ENCODE peak calls at places on chromosomes 1 and 21, in seven cellular contexts. X is upper lobe of left lung; P is colonic mucosa; J is tibial artery; C is CD4-positive, CD25-positive, alpha-beta regulatory T cell; I is lung; B is CD8-positive, alpha-beta memory T cell. G is an unnamed sample.

GRCh38 chr1:36109041-36109679 is 15.9 kb downstream of the COL8A2 start:
- DNase-seq in B (no peak), I (no peak), J (no peak), C (no peak), X (no peak), P (no peak), G (no peak)

GRCh38 chr21:37445228-37445627 is 78.7 kb downstream of the DYRK1A start:
- DNase-seq in I (no peak), J (no peak), X (no peak), P (no peak), C (no peak), B (no peak), G (no peak)

GRCh38 chr1:7902478-7903084 is 38.1 kb downstream of the TNFRSF9 start:
- DNase-seq in P (peak), J (peak), B (peak), X (peak), I (peak), C (peak), G (peak)

GRCh38 chr1:93056214-93056613 is 22.9 kb upstream of the MTF2 start:
- DNase-seq in X (no peak), J (no peak), B (no peak), C (no peak), I (no peak), P (no peak), G (no peak)

GRCh38 chr1:190168116-190168515 is 309.5 kb downstream of the BRINP3 start:
- DNase-seq in C (no peak), B (no peak), X (no peak), P (no peak), J (no peak), I (no peak), G (no peak)

GRCh38 chr21:34176442-34176841 is 103.1 kb downstream of the MRPS6 start:
- DNase-seq in P (no peak), J (no peak), I (no peak), B (no peak), C (no peak), X (no peak), G (no peak)

GRCh38 chr1:35845766-35846165 is 37.2 kb upstream of the AGO1 start:
- DNase-seq in B (no peak), P (no peak), I (no peak), X (no peak), J (no peak), C (no peak), G (no peak)

GRCh38 chr1:203380395-203381150 is 29.7 kb upstream of the FMOD start:
- DNase-seq in J (no peak), C (no peak), I (no peak), P (no peak), X (no peak), B (no peak), G (no peak)

DNA sequence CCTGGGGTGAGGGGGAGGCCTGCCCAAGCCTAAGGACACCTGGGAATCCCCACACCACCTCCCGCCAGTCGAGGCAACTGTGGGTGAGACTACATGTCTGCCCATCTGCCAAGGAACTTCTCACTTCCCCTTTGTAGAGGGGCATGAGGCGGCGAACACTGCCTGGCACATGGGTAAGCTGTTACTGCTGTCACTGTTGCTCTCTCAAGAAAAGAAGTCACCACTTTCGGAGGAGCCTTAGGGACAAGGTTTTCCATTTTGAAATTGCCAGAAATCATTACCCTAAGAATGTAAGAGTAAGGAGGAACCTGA is 23.4 kb downstream of the SLC2A1 start:
- DNase-seq in X (no peak), B (no peak), J (peak), C (no peak), P (peak), I (no peak), G (peak)
- H3K4me3 ChIP-seq in X (no peak), B (no peak), J (no peak), C (no peak), P (no peak), I (no peak), G (no peak)

GRCh38 chr1:150579955-150580642 is 689 bp upstream of the MCL1 start:
- DNase-seq in X (no peak), B (no peak), P (no peak), I (no peak), J (no peak), C (no peak), G (no peak)

GRCh38 chr1:150578278-150579109 is 916 bp downstream of the MCL1 start:
- DNase-seq in X (no peak), I (peak), C (peak), B (peak), J (peak), P (peak), G (peak)

GRCh38 chr1:150577557-150578277 is 1.7 kb downstream of the MCL1 start:
- DNase-seq in J (no peak), I (no peak), C (no peak), P (no peak), X (no peak), B (no peak), G (peak)

GRCh38 chr1:150576794-150577556 is 2.4 kb downstream of the MCL1 start:
- DNase-seq in C (no peak), J (no peak), I (no peak), P (no peak), B (no peak), X (no peak), G (no peak)

GRCh38 chr1:150579110-150579954 is at the start of gene MCL1:
- DNase-seq in P (peak), C (peak), I (peak), J (peak), B (peak), X (peak), G (peak)
- H3K4me3 ChIP-seq in P (peak), C (peak), I (peak), J (peak), B (peak), X (peak), G (peak)

DNA sequence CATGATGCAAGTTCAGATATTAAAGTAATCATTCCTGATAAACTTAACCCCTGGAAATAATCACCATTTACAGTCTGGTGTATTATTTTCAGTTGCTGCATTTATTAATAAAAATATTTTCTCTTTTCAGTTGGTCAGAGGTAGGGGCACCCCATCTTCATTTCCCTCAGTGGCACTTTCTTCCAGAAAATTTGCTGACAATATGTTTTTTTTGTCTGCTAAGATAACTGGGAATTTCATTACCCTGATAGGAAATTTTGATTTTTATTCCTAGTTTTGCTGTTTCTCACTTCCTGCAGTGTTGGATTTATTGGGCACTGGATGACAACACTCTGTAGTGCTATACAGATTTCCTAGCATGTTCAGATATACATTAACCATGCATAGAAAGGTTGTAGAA is 33.1 kb upstream of the APOBEC4 start:
- DNase-seq in X (no peak), B (no peak), J (no peak), P (no peak), C (no peak), I (no peak), G (no peak)
- H3K4me3 ChIP-seq in X (no peak), B (no peak), J (no peak), P (no peak), C (no peak), I (no peak), G (no peak)

DNA sequence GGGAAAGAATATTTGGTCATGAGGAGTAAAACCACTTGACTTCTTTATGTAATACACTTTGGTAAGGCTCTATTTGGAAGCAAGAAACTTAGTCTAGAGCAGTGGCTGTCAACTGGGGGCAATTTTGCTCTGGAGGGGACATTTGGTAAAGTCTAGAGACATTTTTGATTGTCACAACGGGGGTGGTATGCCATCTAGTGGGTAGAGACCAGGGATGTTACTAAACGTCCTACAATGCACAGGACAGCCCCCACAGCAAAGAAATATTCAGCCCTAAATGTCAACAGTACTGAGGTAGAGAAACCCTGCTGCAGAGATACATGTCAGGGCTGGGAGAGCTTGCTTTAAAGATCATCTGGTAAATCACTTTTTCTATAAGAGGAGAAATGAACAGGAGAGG is 13.5 kb downstream of the FUCA1 start:
- DNase-seq in C (no peak), J (no peak), B (no peak), X (no peak), I (no peak), P (no peak), G (no peak)
- H3K4me3 ChIP-seq in C (no peak), J (no peak), B (no peak), X (no peak), I (no peak), P (no peak), G (no peak)

GRCh38 chr1:236833593-236833992 is 38.5 kb downstream of the MTR start:
- DNase-seq in P (no peak), I (no peak), C (no peak), B (no peak), X (no peak), J (no peak), G (no peak)

GRCh38 chr1:236829085-236829484 is 34.0 kb downstream of the MTR start:
- DNase-seq in B (no peak), P (no peak), I (no peak), C (no peak), J (no peak), X (no peak), G (no peak)

GRCh38 chr1:236830560-236830959 is 35.5 kb downstream of the MTR start:
- DNase-seq in B (no peak), P (no peak), X (no peak), J (peak), I (no peak), C (no peak), G (peak)

GRCh38 chr1:236835491-236835890 is 40.4 kb downstream of the MTR start:
- DNase-seq in J (no peak), P (no peak), C (no peak), B (no peak), I (no peak), X (no peak), G (no peak)

DNA sequence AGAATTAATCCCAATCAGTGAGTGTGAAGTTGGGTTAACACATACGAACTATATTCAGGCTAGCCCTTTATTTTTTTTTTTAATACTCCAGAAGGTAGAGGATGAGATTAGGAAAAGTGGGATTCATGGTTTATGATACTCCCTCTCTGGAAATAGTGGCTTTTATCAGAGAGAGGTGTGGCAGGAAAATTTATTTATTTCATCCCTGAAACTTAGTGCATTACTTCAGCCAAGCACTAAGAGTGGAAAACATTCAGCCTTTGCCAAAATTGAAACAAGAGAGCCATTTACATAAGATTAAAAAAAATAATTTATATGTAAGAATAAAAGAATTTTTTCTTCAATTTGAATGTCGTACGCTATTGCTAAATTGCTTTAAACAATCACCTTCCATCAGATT is 35.0 kb downstream of the MTR start:
- DNase-seq in I (no peak), J (no peak), B (no peak), X (no peak), P (no peak), C (no peak), G (no peak)
- H3K4me3 ChIP-seq in I (no peak), J (no peak), B (no peak), X (no peak), P (no peak), C (no peak), G (no peak)

GRCh38 chr1:235093685-235094592 is 34.7 kb downstream of the TOMM20 start:
- DNase-seq in X (peak), P (peak), B (peak), I (peak), J (peak), C (peak), G (peak)
- H3K4me3 ChIP-seq in X (no peak), P (no peak), B (no peak), I (no peak), J (peak), C (no peak), G (no peak)

DNA sequence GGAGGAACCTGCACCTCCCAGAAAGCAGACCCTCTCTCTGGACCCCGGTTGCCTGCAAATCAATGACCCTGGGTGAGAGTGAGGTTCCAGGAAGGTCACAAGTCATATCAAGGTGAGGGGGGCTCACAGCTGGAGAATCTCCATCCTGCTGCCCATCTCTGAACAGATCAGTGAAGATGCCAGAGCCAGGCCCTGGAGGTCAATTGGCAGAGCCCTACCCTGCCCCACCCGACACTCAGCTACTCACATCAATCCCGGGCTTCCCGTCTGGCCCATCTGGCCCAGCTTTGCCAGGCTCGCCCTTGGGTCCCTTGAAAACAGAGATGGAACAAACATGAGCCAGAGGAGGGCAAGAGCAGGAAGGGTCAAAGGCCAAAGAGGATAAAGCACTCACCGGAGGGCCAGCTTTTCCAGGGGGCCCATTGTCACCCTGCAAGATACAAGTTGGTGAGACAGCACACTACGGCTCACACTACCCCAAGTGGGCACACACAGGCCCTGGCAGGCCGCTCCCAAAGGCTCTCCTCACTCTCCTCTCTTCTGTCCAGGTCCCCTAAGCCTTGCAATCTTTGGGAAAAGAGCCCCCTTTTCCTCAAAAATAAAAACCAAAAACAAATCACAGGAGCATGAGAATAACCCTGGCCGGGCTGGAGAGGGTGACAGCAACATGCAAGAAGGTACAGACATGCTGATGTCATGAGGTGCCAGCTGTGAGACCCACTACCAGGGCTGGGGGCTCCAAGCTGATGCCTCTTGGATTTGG is 2.9 kb downstream of the COL9A2 start:
- DNase-seq in P (no peak), I (no peak), C (no peak), J (no peak), X (no peak), B (no peak), G (no peak)
- H3K4me3 ChIP-seq in P (no peak), I (no peak), C (no peak), J (no peak), X (no peak), B (no peak), G (no peak)

GRCh38 chr1:166925791-166926483 is 49.4 kb downstream of the ILDR2 start:
- DNase-seq in I (no peak), B (no peak), X (no peak), C (no peak), P (no peak), J (no peak), G (no peak)

GRCh38 chr1:166924829-166925541 is 48.9 kb upstream of the TADA1 start:
- DNase-seq in J (no peak), I (no peak), C (no peak), B (no peak), P (peak), X (no peak), G (no peak)

GRCh38 chr1:166933633-166934032 is 41.7 kb downstream of the ILDR2 start:
- DNase-seq in B (no peak), P (no peak), I (no peak), J (no peak), C (no peak), X (no peak), G (no peak)

GRCh38 chr1:166933137-166933536 is 42.2 kb downstream of the ILDR2 start:
- DNase-seq in P (no peak), I (no peak), C (no peak), X (no peak), B (no peak), J (no peak), G (no peak)

DNA sequence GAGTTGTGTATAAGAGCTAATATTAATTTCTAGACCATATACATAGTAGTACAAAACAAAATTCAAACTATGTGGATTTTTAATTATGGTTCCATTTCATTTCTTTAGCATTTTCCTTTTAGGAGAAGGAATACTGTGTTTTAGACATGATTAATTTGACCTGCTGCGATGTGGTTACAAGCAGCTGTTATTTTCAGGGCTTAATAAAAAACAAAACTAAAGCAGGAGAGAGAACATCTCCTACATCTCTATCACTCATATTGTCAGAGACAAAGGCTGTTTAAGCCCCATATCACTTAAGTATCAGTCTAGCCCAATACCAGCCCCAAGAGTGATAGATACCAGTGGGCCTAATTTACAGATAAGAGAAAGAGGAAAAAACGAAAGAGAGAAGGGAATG is 47.6 kb downstream of the ILDR2 start:
- DNase-seq in P (no peak), C (no peak), X (no peak), I (no peak), B (no peak), J (no peak), G (no peak)
- H3K4me3 ChIP-seq in P (no peak), C (no peak), X (no peak), I (no peak), B (no peak), J (no peak), G (no peak)

GRCh38 chr1:155167166-155168104 is 5.7 kb downstream of the KRTCAP2 start:
- DNase-seq in X (peak), I (peak), B (peak), J (peak), P (peak), C (peak), G (peak)
- H3K4me3 ChIP-seq in X (peak), I (no peak), B (peak), J (no peak), P (no peak), C (no peak), G (no peak)

G was measured in ovary.